ENCODE peak calls at places on chromosome 1, in seven cellular contexts. U, A, Y, P, H, I and V are unnamed samples.

GRCh38 chr1:204465469-204466415 is 28.9 kb downstream of the PIK3C2B start:
- DNase-seq in U (peak; percentile 35), A (peak; percentile 77), Y (no peak), P (no peak), H (no peak), I (no peak), V (no peak)

GRCh38 chr1:6270432-6270831 is 9.5 kb upstream of the GPR153 start:
- DNase-seq in U (no peak), A (no peak), Y (no peak), P (no peak), H (no peak), I (no peak), V (no peak)

GRCh38 chr1:207873055-207873890 is 37.7 kb downstream of the CD34 start:
- DNase-seq in U (no peak), A (peak; percentile 86), Y (peak; percentile 10), P (no peak), H (no peak), I (no peak), V (no peak)

GRCh38 chr1:24727490-24728214 is 17.6 kb upstream of the CLIC4 start:
- DNase-seq in U (peak; percentile 90), A (peak; percentile 99), Y (no peak), P (peak; percentile 80), H (peak; percentile 67), I (peak; percentile 82), V (no peak)

GRCh38 chr1:179142889-179143299 is 61.0 kb downstream of the TOR3A start:
- DNase-seq in U (peak; percentile 96), A (peak; percentile 63), Y (no peak), P (peak; percentile 95), H (peak; percentile 97), I (no peak), V (no peak)

GRCh38 chr1:212512731-212513559 is 80.2 kb downstream of the NENF start:
- DNase-seq in U (no peak), A (no peak), Y (no peak), P (no peak), H (no peak), I (no peak), V (no peak)

GRCh38 chr1:183992424-183992823 is 45.1 kb downstream of the COLGALT2 start:
- DNase-seq in U (no peak), A (no peak), Y (no peak), P (no peak), H (no peak), I (no peak), V (no peak)

GRCh38 chr1:84505167-84506001 is 802 bp upstream of the SPATA1 start:
- DNase-seq in U (no peak), A (peak; percentile 50), Y (no peak), P (no peak), H (peak; percentile 1), I (no peak), V (no peak)

GRCh38 chr1:183590225-183591191 is at the start of gene NCF2:
- DNase-seq in U (no peak), A (peak; percentile 99), Y (peak; percentile 12), P (no peak), H (peak; percentile 68), I (no peak), V (no peak)

GRCh38 chr1:172429324-172430127 is 9.0 kb downstream of the C1orf105 start:
- DNase-seq in U (peak; percentile 85), A (peak; percentile 66), Y (peak; percentile 21), P (peak; percentile 42), H (peak; percentile 64), I (no peak), V (peak; percentile 29)